ENCODE peak calls at places on chromosome 19, in four cellular contexts. N, W, J and K are unnamed samples.

GRCh38 chr19:17125728-17126677 is 50.4 kb downstream of the MYO9B start:
- DNase-seq in N (peak), J (peak), W (peak), K (peak)

GRCh38 chr19:45670670-45671453 is 2.8 kb downstream of the GIPR start:
- DNase-seq in W (no peak), J (peak), N (peak), K (peak)

GRCh38 chr19:6617374-6617773 is 26.4 kb upstream of the CD70 start:
- DNase-seq in W (no peak), J (no peak), N (no peak), K (no peak)

GRCh38 chr19:39190768-39191167 is 6.0 kb upstream of the NCCRP1 start:
- DNase-seq in W (no peak), N (no peak), J (no peak), K (no peak)

GRCh38 chr19:6740589-6741348 is 1.3 kb downstream of the TRIP10 start:
- DNase-seq in J (peak), W (peak), N (peak), K (peak)

GRCh38 chr19:13953021-13953531 is 767 bp downstream of the DCAF15 start:
- DNase-seq in N (no peak), W (peak), J (peak), K (peak)

GRCh38 chr19:2081873-2082810 is 14.0 kb downstream of the MOB3A start:
- DNase-seq in N (no peak), W (no peak), J (no peak), K (peak)

GRCh38 chr19:29117926-29118325 is 95.0 kb downstream of the UQCRFS1 start:
- DNase-seq in N (no peak), J (no peak), W (no peak), K (no peak)

GRCh38 chr19:48619692-48620565 is 623 bp downstream of the SPHK2 start:
- DNase-seq in N (no peak), W (no peak), J (no peak), K (no peak)

GRCh38 chr19:53865918-53866696 is 1.6 kb upstream of the MYADM start:
- DNase-seq in W (peak), J (peak), N (peak), K (peak)

GRCh38 chr19:40549007-40549708 is 27.5 kb upstream of the SHKBP1 start:
- DNase-seq in W (peak), J (peak), N (peak), K (peak)

GRCh38 chr19:19064098-19064722 is 416 bp downstream of the SLC25A42 start:
- DNase-seq in N (peak), W (no peak), J (no peak), K (no peak)

GRCh38 chr19:12784394-12784870 is 6.9 kb upstream of the JUNB start:
- DNase-seq in J (peak), N (no peak), W (no peak), K (no peak)

GRCh38 chr19:46000497-46001246 is 5.4 kb downstream of the CCDC61 start:
- DNase-seq in W (no peak), N (peak), J (peak), K (peak)

GRCh38 chr19:40281381-40282208 is 3.5 kb downstream of the AKT2 start:
- DNase-seq in N (no peak), J (no peak), W (no peak), K (no peak)

GRCh38 chr19:53132231-53132991 is at the start of gene ZNF415:
- DNase-seq in J (peak), W (peak), N (peak), K (peak)

GRCh38 chr19:18470153-18470552 is 32.2 kb upstream of the ISYNA1 start:
- DNase-seq in N (no peak), W (no peak), J (no peak), K (no peak)

GRCh38 chr19:56174550-56174949 is 1.3 kb upstream of the GALP start:
- DNase-seq in J (no peak), N (no peak), W (no peak), K (no peak)

GRCh38 chr19:16496613-16496983 is 404 bp downstream of the C19orf44 start:
- DNase-seq in N (no peak), J (peak), W (peak), K (peak)

GRCh38 chr19:19964416-19964815 is 63.7 kb downstream of the ZNF93 start:
- DNase-seq in W (no peak), J (no peak), N (no peak), K (no peak)

GRCh38 chr19:19115954-19116353 is 22.3 kb downstream of the TMEM161A start:
- DNase-seq in N (peak), W (peak), J (no peak), K (peak)

GRCh38 chr19:49331616-49332055 is 3.6 kb upstream of the CD37 start:
- DNase-seq in W (peak), J (peak), N (no peak), K (peak)

GRCh38 chr19:19817357-19817756 is 4.2 kb downstream of the ZNF506 start:
- DNase-seq in N (no peak), J (no peak), W (no peak), K (no peak)

GRCh38 chr19:55618426-55618825 is 5.9 kb downstream of the ZNF784 start:
- DNase-seq in N (peak), J (no peak), W (no peak), K (no peak)

GRCh38 chr19:38252385-38252784 is 3.8 kb downstream of the PPP1R14A start:
- DNase-seq in W (no peak), J (no peak), N (no peak), K (no peak)

GRCh38 chr19:4678881-4679379 is 8.8 kb upstream of the MYDGF start:
- DNase-seq in J (peak), W (no peak), N (no peak), K (no peak)

GRCh38 chr19:2540251-2540645 is 64.3 kb downstream of the GADD45B start:
- DNase-seq in W (no peak), J (no peak), N (no peak), K (no peak)

GRCh38 chr19:52216401-52216800 is 26.5 kb downstream of the PPP2R1A start:
- DNase-seq in W (no peak), J (no peak), N (no peak), K (no peak)

GRCh38 chr19:55599468-55600335 is at the start of the genes FIZ1 and ZNF524:
- DNase-seq in N (peak), J (peak), W (peak), K (peak)

GRCh38 chr19:32166238-32166637 is 179.2 kb upstream of the ZNF507 start:
- DNase-seq in J (no peak), N (no peak), W (no peak), K (no peak)

GRCh38 chr19:47406711-47407416 is 12.5 kb downstream of the MEIS3 start:
- DNase-seq in J (peak), N (no peak), W (no peak), K (no peak)

GRCh38 chr19:17159466-17160393 is 55.4 kb upstream of the USE1 start:
- DNase-seq in J (no peak), N (no peak), W (peak), K (no peak)

GRCh38 chr19:34480971-34481821 is at the start of gene WTIP:
- DNase-seq in J (peak), N (peak), W (peak), K (peak)

GRCh38 chr19:3359850-3360493 is 6.4 kb upstream of the NFIC start:
- DNase-seq in N (peak), W (no peak), J (peak), K (no peak)